ENCODE peak calls at places on chromosomes 4 and X, in six cellular contexts. One of them, this sample, is unnamed.

GRCh38 chr4:12929784-12930183 is 554.4 kb downstream of the RAB28 start:
- DNase-seq in fibroblast of lung: no peak
- DNase-seq in glutamatergic neuron: no peak
- DNase-seq in AG09319: no peak
- DNase-seq in B cell: no peak
- DNase-seq in heart right ventricle: no peak
- DNase-seq in this sample: no peak

GRCh38 chrX:17689971-17690409 is 47.3 kb upstream of the SCML1 start:
- DNase-seq in B cell: peak
- DNase-seq in AG09319: peak
- DNase-seq in glutamatergic neuron: no peak
- DNase-seq in heart right ventricle: no peak
- DNase-seq in fibroblast of lung: peak
- DNase-seq in this sample: peak

GRCh38 chrX:150880808-150881165 is 17.7 kb downstream of the CD99L2 start:
- DNase-seq in fibroblast of lung: no peak
- DNase-seq in AG09319: no peak
- DNase-seq in heart right ventricle: no peak
- DNase-seq in glutamatergic neuron: no peak
- DNase-seq in B cell: no peak
- DNase-seq in this sample: no peak

GRCh38 chrX:75131973-75132627 is 24.0 kb downstream of the ABCB7 start:
- DNase-seq in fibroblast of lung: no peak
- DNase-seq in AG09319: no peak
- DNase-seq in glutamatergic neuron: no peak
- DNase-seq in heart right ventricle: peak
- DNase-seq in B cell: no peak
- DNase-seq in this sample: no peak

GRCh38 chrX:24014388-24015018 is 12.5 kb downstream of the KLHL15 start:
- DNase-seq in AG09319: no peak
- DNase-seq in B cell: no peak
- DNase-seq in fibroblast of lung: no peak
- DNase-seq in heart right ventricle: no peak
- DNase-seq in glutamatergic neuron: no peak
- DNase-seq in this sample: no peak

GRCh38 chr4:62118558-62118957 is 918.4 kb downstream of the ADGRL3 start:
- DNase-seq in B cell: no peak
- DNase-seq in heart right ventricle: no peak
- DNase-seq in glutamatergic neuron: no peak
- DNase-seq in fibroblast of lung: no peak
- DNase-seq in AG09319: no peak
- DNase-seq in this sample: no peak

GRCh38 chr4:157818946-157819692 is 353.7 kb downstream of the GASK1B start:
- DNase-seq in heart right ventricle: no peak
- DNase-seq in glutamatergic neuron: no peak
- DNase-seq in fibroblast of lung: no peak
- DNase-seq in AG09319: no peak
- DNase-seq in B cell: no peak
- DNase-seq in this sample: no peak

GRCh38 chrX:12771445-12772069 is 19.7 kb upstream of the PRPS2 start:
- DNase-seq in heart right ventricle: peak
- DNase-seq in AG09319: no peak
- DNase-seq in glutamatergic neuron: peak
- DNase-seq in fibroblast of lung: peak
- DNase-seq in B cell: peak
- DNase-seq in this sample: peak

GRCh38 chrX:123764967-123765871 is 32.4 kb upstream of the THOC2 start:
- DNase-seq in B cell: peak
- DNase-seq in fibroblast of lung: peak
- DNase-seq in heart right ventricle: peak
- DNase-seq in AG09319: peak
- DNase-seq in glutamatergic neuron: peak
- DNase-seq in this sample: peak

GRCh38 chr4:186946682-186947294 is 223.1 kb upstream of the FAT1 start:
- DNase-seq in B cell: no peak
- DNase-seq in heart right ventricle: no peak
- DNase-seq in glutamatergic neuron: peak
- DNase-seq in AG09319: no peak
- DNase-seq in fibroblast of lung: peak
- DNase-seq in this sample: no peak
- TF ChIP-seq CTCF in B cell: no peak
- TF ChIP-seq CTCF in heart right ventricle: no peak
- TF ChIP-seq CTCF in glutamatergic neuron: peak
- TF ChIP-seq CTCF in AG09319: peak
- TF ChIP-seq CTCF in fibroblast of lung: no peak
- TF ChIP-seq CTCF in this sample: no peak

GRCh38 chrX:15853586-15854079 is 980 bp downstream of the AP1S2 start:
- DNase-seq in AG09319: no peak
- DNase-seq in B cell: peak
- DNase-seq in fibroblast of lung: peak
- DNase-seq in glutamatergic neuron: no peak
- DNase-seq in heart right ventricle: no peak
- DNase-seq in this sample: no peak

GRCh38 chrX:15854712-15855561 is at the start of gene AP1S2:
- DNase-seq in B cell: peak
- DNase-seq in AG09319: peak
- DNase-seq in glutamatergic neuron: peak
- DNase-seq in heart right ventricle: peak
- DNase-seq in fibroblast of lung: peak
- DNase-seq in this sample: peak

GRCh38 chrX:15855562-15856256 is 1.1 kb upstream of the AP1S2 start:
- DNase-seq in AG09319: no peak
- DNase-seq in glutamatergic neuron: no peak
- DNase-seq in fibroblast of lung: no peak
- DNase-seq in heart right ventricle: no peak
- DNase-seq in B cell: no peak
- DNase-seq in this sample: no peak

GRCh38 chrX:15856580-15856979 is 2.0 kb upstream of the AP1S2 start:
- DNase-seq in B cell: no peak
- DNase-seq in fibroblast of lung: no peak
- DNase-seq in AG09319: no peak
- DNase-seq in glutamatergic neuron: no peak
- DNase-seq in heart right ventricle: no peak
- DNase-seq in this sample: no peak

GRCh38 chrX:15854080-15854655 is 445 bp downstream of the AP1S2 start:
- DNase-seq in heart right ventricle: peak
- DNase-seq in fibroblast of lung: no peak
- DNase-seq in glutamatergic neuron: peak
- DNase-seq in B cell: peak
- DNase-seq in AG09319: no peak
- DNase-seq in this sample: peak
- TF ChIP-seq CTCF in heart right ventricle: no peak
- TF ChIP-seq CTCF in fibroblast of lung: no peak
- TF ChIP-seq CTCF in glutamatergic neuron: no peak
- TF ChIP-seq CTCF in B cell: peak
- TF ChIP-seq CTCF in AG09319: peak
- TF ChIP-seq CTCF in this sample: peak

GRCh38 chr4:79042079-79042674 is 102.9 kb upstream of the PAQR3 start:
- DNase-seq in B cell: peak
- DNase-seq in AG09319: no peak
- DNase-seq in fibroblast of lung: peak
- DNase-seq in heart right ventricle: no peak
- DNase-seq in glutamatergic neuron: no peak
- DNase-seq in this sample: no peak
- TF ChIP-seq CTCF in B cell: no peak
- TF ChIP-seq CTCF in AG09319: peak
- TF ChIP-seq CTCF in fibroblast of lung: peak
- TF ChIP-seq CTCF in heart right ventricle: no peak
- TF ChIP-seq CTCF in glutamatergic neuron: peak
- TF ChIP-seq CTCF in this sample: peak

DNA sequence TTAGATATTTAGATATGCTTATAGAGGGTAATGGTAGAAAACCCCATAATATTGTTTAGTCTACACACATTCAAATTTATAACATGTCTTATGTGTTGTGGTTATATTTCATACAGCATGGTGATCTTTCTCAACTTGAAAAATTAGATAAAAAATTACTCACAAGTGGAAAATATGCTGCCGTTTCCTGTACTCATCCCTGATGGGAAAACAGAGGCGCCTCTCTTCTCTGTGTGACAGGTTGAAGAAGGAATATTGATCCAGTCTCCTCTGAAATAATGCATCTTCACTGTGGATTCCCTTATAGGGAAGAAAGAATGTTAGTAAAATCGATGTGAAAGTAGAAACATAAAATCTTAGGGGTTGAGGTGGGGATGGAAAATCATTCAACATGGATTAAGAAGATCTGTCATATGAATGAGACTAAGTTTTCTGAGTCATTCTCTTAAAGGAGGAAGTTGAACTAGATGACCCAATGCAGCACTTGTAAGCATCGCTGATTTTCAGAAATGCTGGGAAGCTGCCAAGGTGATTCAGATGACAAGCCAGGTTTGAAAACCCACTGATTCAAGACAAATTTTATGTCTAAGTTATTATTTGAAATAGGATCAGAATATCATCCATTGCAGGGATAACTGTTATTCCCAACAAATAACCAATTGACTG is 70.7 kb downstream of the ANKRD50 start:
- DNase-seq in fibroblast of lung: peak
- DNase-seq in heart right ventricle: no peak
- DNase-seq in glutamatergic neuron: no peak
- DNase-seq in B cell: no peak
- DNase-seq in AG09319: peak
- DNase-seq in this sample: no peak
- TF ChIP-seq CTCF in fibroblast of lung: no peak
- TF ChIP-seq CTCF in heart right ventricle: no peak
- TF ChIP-seq CTCF in glutamatergic neuron: no peak
- TF ChIP-seq CTCF in B cell: no peak
- TF ChIP-seq CTCF in AG09319: no peak
- TF ChIP-seq CTCF in this sample: no peak

GRCh38 chr4:19309365-19309764 is 942.3 kb upstream of the SLIT2 start:
- DNase-seq in B cell: no peak
- DNase-seq in AG09319: peak
- DNase-seq in glutamatergic neuron: no peak
- DNase-seq in heart right ventricle: no peak
- DNase-seq in fibroblast of lung: peak
- DNase-seq in this sample: no peak
- TF ChIP-seq CTCF in B cell: no peak
- TF ChIP-seq CTCF in AG09319: peak
- TF ChIP-seq CTCF in glutamatergic neuron: no peak
- TF ChIP-seq CTCF in heart right ventricle: no peak
- TF ChIP-seq CTCF in fibroblast of lung: peak
- TF ChIP-seq CTCF in this sample: no peak

GRCh38 chrX:39898147-39898546 is 199.6 kb downstream of the BCOR start:
- DNase-seq in B cell: no peak
- DNase-seq in glutamatergic neuron: no peak
- DNase-seq in AG09319: no peak
- DNase-seq in fibroblast of lung: no peak
- DNase-seq in heart right ventricle: no peak
- DNase-seq in this sample: no peak

GRCh38 chrX:39895228-39896110 is 202.3 kb downstream of the BCOR start:
- DNase-seq in AG09319: no peak
- DNase-seq in heart right ventricle: no peak
- DNase-seq in B cell: no peak
- DNase-seq in glutamatergic neuron: no peak
- DNase-seq in fibroblast of lung: no peak
- DNase-seq in this sample: no peak

GRCh38 chrX:39899059-39899458 is 198.7 kb downstream of the BCOR start:
- DNase-seq in B cell: no peak
- DNase-seq in glutamatergic neuron: no peak
- DNase-seq in fibroblast of lung: no peak
- DNase-seq in AG09319: no peak
- DNase-seq in heart right ventricle: no peak
- DNase-seq in this sample: no peak

GRCh38 chrX:39897741-39898097 is 200.0 kb downstream of the BCOR start:
- DNase-seq in AG09319: no peak
- DNase-seq in heart right ventricle: no peak
- DNase-seq in B cell: no peak
- DNase-seq in glutamatergic neuron: no peak
- DNase-seq in fibroblast of lung: no peak
- DNase-seq in this sample: no peak

GRCh38 chrX:39896951-39897740 is 200.6 kb downstream of the BCOR start:
- DNase-seq in B cell: no peak
- DNase-seq in fibroblast of lung: peak
- DNase-seq in heart right ventricle: peak
- DNase-seq in AG09319: no peak
- DNase-seq in glutamatergic neuron: no peak
- DNase-seq in this sample: no peak
- TF ChIP-seq CTCF in B cell: no peak
- TF ChIP-seq CTCF in fibroblast of lung: no peak
- TF ChIP-seq CTCF in heart right ventricle: no peak
- TF ChIP-seq CTCF in AG09319: no peak
- TF ChIP-seq CTCF in glutamatergic neuron: no peak
- TF ChIP-seq CTCF in this sample: no peak

This sample was measured in GM10248.